ENCODE peak calls at places on chromosome 9, in six cellular contexts. One of them, this sample, is unnamed.

GRCh38 chr9:26882154-26882553 is 10.4 kb downstream of the CAAP1 start:
- DNase-seq in HCT116: no peak
- DNase-seq in HepG2: no peak
- DNase-seq in GM12878: no peak
- DNase-seq in K562: no peak
- DNase-seq in SK-N-SH: no peak
- DNase-seq in this sample: no peak

GRCh38 chr9:16954032-16954431 is 83.6 kb upstream of the BNC2 start:
- DNase-seq in HCT116: no peak
- DNase-seq in HepG2: no peak
- DNase-seq in GM12878: no peak
- DNase-seq in K562: no peak
- DNase-seq in SK-N-SH: no peak
- DNase-seq in this sample: no peak

GRCh38 chr9:90870646-90871326 is 69.2 kb downstream of the SYK start:
- DNase-seq in HCT116: peak; percentile 27
- DNase-seq in HepG2: peak; percentile 25
- DNase-seq in GM12878: peak; percentile 17
- DNase-seq in K562: peak; percentile 54
- DNase-seq in SK-N-SH: peak; percentile 50
- DNase-seq in this sample: peak; percentile 9

GRCh38 chr9:129542761-129543160 is 78.1 kb downstream of the C9orf50 start:
- DNase-seq in HCT116: no peak
- DNase-seq in HepG2: no peak
- DNase-seq in GM12878: no peak
- DNase-seq in K562: no peak
- DNase-seq in SK-N-SH: no peak
- DNase-seq in this sample: no peak

GRCh38 chr9:20623021-20623747 is 885 bp upstream of the MLLT3 start:
- DNase-seq in HCT116: no peak
- DNase-seq in HepG2: no peak
- DNase-seq in GM12878: no peak
- DNase-seq in K562: no peak
- DNase-seq in SK-N-SH: no peak
- DNase-seq in this sample: no peak

GRCh38 chr9:134040831-134041648 is 15.8 kb downstream of the BRD3OS start:
- DNase-seq in HCT116: no peak
- DNase-seq in HepG2: no peak
- DNase-seq in GM12878: no peak
- DNase-seq in K562: no peak
- DNase-seq in SK-N-SH: peak; percentile 86
- DNase-seq in this sample: no peak

GRCh38 chr9:96554326-96554725 is 65.3 kb downstream of the CDC14B start:
- DNase-seq in HCT116: no peak
- DNase-seq in HepG2: no peak
- DNase-seq in GM12878: no peak
- DNase-seq in K562: no peak
- DNase-seq in SK-N-SH: no peak
- DNase-seq in this sample: no peak

GRCh38 chr9:125361837-125362531 is 100.4 kb downstream of the GAPVD1 start:
- DNase-seq in HCT116: peak; percentile 10
- DNase-seq in HepG2: no peak
- DNase-seq in GM12878: no peak
- DNase-seq in K562: peak; percentile 59
- DNase-seq in SK-N-SH: no peak
- DNase-seq in this sample: peak; percentile 47

GRCh38 chr9:95182854-95183563 is 134.5 kb downstream of the FANCC start:
- DNase-seq in HCT116: no peak
- DNase-seq in HepG2: peak; percentile 22
- DNase-seq in GM12878: no peak
- DNase-seq in K562: no peak
- DNase-seq in SK-N-SH: no peak
- DNase-seq in this sample: no peak

GRCh38 chr9:9998491-9999287 is 614.1 kb downstream of the PTPRD start:
- DNase-seq in HCT116: no peak
- DNase-seq in HepG2: peak; percentile 4
- DNase-seq in GM12878: no peak
- DNase-seq in K562: no peak
- DNase-seq in SK-N-SH: peak; percentile 26
- DNase-seq in this sample: no peak

GRCh38 chr9:112705773-112706427 is 12.0 kb downstream of the INIP start:
- DNase-seq in HCT116: no peak
- DNase-seq in HepG2: peak; percentile 40
- DNase-seq in GM12878: no peak
- DNase-seq in K562: peak; percentile 12
- DNase-seq in SK-N-SH: peak; percentile 14
- DNase-seq in this sample: peak; percentile 67

GRCh38 chr9:95031711-95032461 is 285.6 kb downstream of the FANCC start:
- DNase-seq in HCT116: no peak
- DNase-seq in HepG2: peak; percentile 98
- DNase-seq in GM12878: no peak
- DNase-seq in K562: no peak
- DNase-seq in SK-N-SH: no peak
- DNase-seq in this sample: no peak

GRCh38 chr9:32554107-32554506 is 1.7 kb upstream of the TOPORS start:
- DNase-seq in HCT116: no peak
- DNase-seq in HepG2: no peak
- DNase-seq in GM12878: no peak
- DNase-seq in K562: peak; percentile 78
- DNase-seq in SK-N-SH: no peak
- DNase-seq in this sample: no peak

GRCh38 chr9:128125575-128126354 is 1.8 kb downstream of the PTGES2 start:
- DNase-seq in HCT116: no peak
- DNase-seq in HepG2: no peak
- DNase-seq in GM12878: no peak
- DNase-seq in K562: no peak
- DNase-seq in SK-N-SH: no peak
- DNase-seq in this sample: no peak

GRCh38 chr9:124483481-124483880 is 23.7 kb downstream of the NR5A1 start:
- DNase-seq in HCT116: no peak
- DNase-seq in HepG2: no peak
- DNase-seq in GM12878: no peak
- DNase-seq in K562: no peak
- DNase-seq in SK-N-SH: no peak
- DNase-seq in this sample: no peak

GRCh38 chr9:90142580-90142979 is 500.0 kb downstream of the DIRAS2 start:
- DNase-seq in HCT116: peak; percentile 21
- DNase-seq in HepG2: peak; percentile 35
- DNase-seq in GM12878: no peak
- DNase-seq in K562: peak; percentile 47
- DNase-seq in SK-N-SH: peak; percentile 24
- DNase-seq in this sample: peak; percentile 76

GRCh38 chr9:72473474-72474241 is 47.8 kb upstream of the TMC1 start:
- DNase-seq in HCT116: no peak
- DNase-seq in HepG2: no peak
- DNase-seq in GM12878: peak; percentile 48
- DNase-seq in K562: no peak
- DNase-seq in SK-N-SH: no peak
- DNase-seq in this sample: no peak

GRCh38 chr9:133332381-133332730 is 3.6 kb downstream of the SURF6 start:
- DNase-seq in HCT116: no peak
- DNase-seq in HepG2: no peak
- DNase-seq in GM12878: no peak
- DNase-seq in K562: peak; percentile 0
- DNase-seq in SK-N-SH: no peak
- DNase-seq in this sample: no peak

GRCh38 chr9:120505186-120505585 is 74.8 kb downstream of the CDK5RAP2 start:
- DNase-seq in HCT116: no peak
- DNase-seq in HepG2: no peak
- DNase-seq in GM12878: no peak
- DNase-seq in K562: no peak
- DNase-seq in SK-N-SH: no peak
- DNase-seq in this sample: no peak

GRCh38 chr9:138117836-138118235 is 240.3 kb downstream of the CACNA1B start:
- DNase-seq in HCT116: no peak
- DNase-seq in HepG2: no peak
- DNase-seq in GM12878: no peak
- DNase-seq in K562: no peak
- DNase-seq in SK-N-SH: no peak
- DNase-seq in this sample: no peak

GRCh38 chr9:129464972-129465833 is 155.7 kb downstream of the C9orf50 start:
- DNase-seq in HCT116: no peak
- DNase-seq in HepG2: no peak
- DNase-seq in GM12878: no peak
- DNase-seq in K562: peak; percentile 45
- DNase-seq in SK-N-SH: no peak
- DNase-seq in this sample: no peak

GRCh38 chr9:13145340-13145739 is 134.2 kb downstream of the MPDZ start:
- DNase-seq in HCT116: no peak
- DNase-seq in HepG2: no peak
- DNase-seq in GM12878: no peak
- DNase-seq in K562: no peak
- DNase-seq in SK-N-SH: peak; percentile 9
- DNase-seq in this sample: no peak

GRCh38 chr9:71096431-71097108 is 24.9 kb downstream of the TRPM3 start:
- DNase-seq in HCT116: no peak
- DNase-seq in HepG2: peak; percentile 95
- DNase-seq in GM12878: no peak
- DNase-seq in K562: no peak
- DNase-seq in SK-N-SH: no peak
- DNase-seq in this sample: no peak

GRCh38 chr9:135080286-135081263 is 6.9 kb upstream of the OLFM1 start:
- DNase-seq in HCT116: no peak
- DNase-seq in HepG2: no peak
- DNase-seq in GM12878: no peak
- DNase-seq in K562: no peak
- DNase-seq in SK-N-SH: no peak
- DNase-seq in this sample: no peak

GRCh38 chr9:95514402-95514801 is 2.4 kb downstream of the PTCH1 start:
- DNase-seq in HCT116: no peak
- DNase-seq in HepG2: no peak
- DNase-seq in GM12878: no peak
- DNase-seq in K562: no peak
- DNase-seq in SK-N-SH: no peak
- DNase-seq in this sample: no peak

GRCh38 chr9:121634329-121634784 is 17.1 kb upstream of the DAB2IP start:
- DNase-seq in HCT116: no peak
- DNase-seq in HepG2: peak; percentile 51
- DNase-seq in GM12878: no peak
- DNase-seq in K562: no peak
- DNase-seq in SK-N-SH: no peak
- DNase-seq in this sample: no peak

GRCh38 chr9:70480405-70480980 is 66.0 kb upstream of the KLF9 start:
- DNase-seq in HCT116: no peak
- DNase-seq in HepG2: no peak
- DNase-seq in GM12878: no peak
- DNase-seq in K562: no peak
- DNase-seq in SK-N-SH: peak; percentile 57
- DNase-seq in this sample: peak; percentile 82

GRCh38 chr9:73219985-73220626 is 68.4 kb downstream of the ANXA1 start:
- DNase-seq in HCT116: no peak
- DNase-seq in HepG2: no peak
- DNase-seq in GM12878: peak; percentile 40
- DNase-seq in K562: no peak
- DNase-seq in SK-N-SH: no peak
- DNase-seq in this sample: no peak

GRCh38 chr9:120587357-120587756 is 7.4 kb upstream of the CDK5RAP2 start:
- DNase-seq in HCT116: no peak
- DNase-seq in HepG2: no peak
- DNase-seq in GM12878: no peak
- DNase-seq in K562: no peak
- DNase-seq in SK-N-SH: peak; percentile 40
- DNase-seq in this sample: no peak

GRCh38 chr9:128702445-128702948 is at the start of gene PKN3:
- DNase-seq in HCT116: peak; percentile 69
- DNase-seq in HepG2: peak; percentile 74
- DNase-seq in GM12878: no peak
- DNase-seq in K562: peak; percentile 94
- DNase-seq in SK-N-SH: peak; percentile 98
- DNase-seq in this sample: peak; percentile 92

GRCh38 chr9:86470326-86470725 is 116.1 kb upstream of the TUT7 start:
- DNase-seq in HCT116: no peak
- DNase-seq in HepG2: no peak
- DNase-seq in GM12878: no peak
- DNase-seq in K562: no peak
- DNase-seq in SK-N-SH: no peak
- DNase-seq in this sample: no peak

GRCh38 chr9:92713528-92713927 is 43.6 kb upstream of the IPPK start:
- DNase-seq in HCT116: no peak
- DNase-seq in HepG2: no peak
- DNase-seq in GM12878: no peak
- DNase-seq in K562: no peak
- DNase-seq in SK-N-SH: no peak
- DNase-seq in this sample: no peak

GRCh38 chr9:29214702-29215248 is 1641.5 kb upstream of the C9orf72 start:
- DNase-seq in HCT116: no peak
- DNase-seq in HepG2: no peak
- DNase-seq in GM12878: no peak
- DNase-seq in K562: no peak
- DNase-seq in SK-N-SH: peak; percentile 29
- DNase-seq in this sample: no peak

DNA sequence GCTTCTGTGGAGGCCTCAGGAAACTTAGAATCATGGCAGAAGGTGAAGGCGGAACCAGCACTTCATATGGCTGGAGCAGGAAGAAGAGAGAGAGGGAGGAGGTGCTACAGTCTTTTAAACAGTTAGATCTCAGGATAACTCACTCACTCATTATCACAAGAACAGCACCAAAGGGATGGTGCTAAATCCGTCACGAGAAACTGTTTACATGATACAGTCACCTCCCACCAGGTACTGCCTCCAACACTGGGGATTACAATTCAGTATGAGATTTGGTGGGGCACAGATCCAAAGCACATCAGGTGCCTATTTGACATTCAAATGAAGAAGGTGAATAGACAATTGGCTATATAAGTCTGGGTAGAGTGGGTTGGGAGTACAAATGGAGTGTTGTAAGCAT is 35.2 kb downstream of the FKTN start:
- DNase-seq in HCT116: no peak
- DNase-seq in HepG2: no peak
- DNase-seq in GM12878: no peak
- DNase-seq in K562: no peak
- DNase-seq in SK-N-SH: no peak
- DNase-seq in this sample: no peak
- TF ChIP-seq JUND in HCT116: no peak
- TF ChIP-seq JUND in HepG2: no peak
- TF ChIP-seq JUND in GM12878: no peak
- TF ChIP-seq JUND in K562: no peak
- TF ChIP-seq JUND in SK-N-SH: no peak
- TF ChIP-seq JUND in this sample: no peak

GRCh38 chr9:131255731-131256197 is 20.5 kb downstream of the FAM78A start:
- DNase-seq in HCT116: no peak
- DNase-seq in HepG2: no peak
- DNase-seq in GM12878: no peak
- DNase-seq in K562: no peak
- DNase-seq in SK-N-SH: no peak
- DNase-seq in this sample: no peak
- TF ChIP-seq JUND in HCT116: no peak
- TF ChIP-seq JUND in HepG2: no peak
- TF ChIP-seq JUND in GM12878: no peak
- TF ChIP-seq JUND in K562: no peak
- TF ChIP-seq JUND in SK-N-SH: no peak
- TF ChIP-seq JUND in this sample: no peak

GRCh38 chr9:87711857-87712800 is 13.8 kb upstream of the CTSL start:
- DNase-seq in HCT116: no peak
- DNase-seq in HepG2: peak; percentile 27
- DNase-seq in GM12878: no peak
- DNase-seq in K562: peak; percentile 29
- DNase-seq in SK-N-SH: peak; percentile 60
- DNase-seq in this sample: no peak
- TF ChIP-seq JUND in HCT116: no peak
- TF ChIP-seq JUND in HepG2: no peak
- TF ChIP-seq JUND in GM12878: no peak
- TF ChIP-seq JUND in K562: no peak
- TF ChIP-seq JUND in SK-N-SH: no peak
- TF ChIP-seq JUND in this sample: no peak

GRCh38 chr9:83154087-83154736 is 91.3 kb upstream of the RASEF start:
- DNase-seq in HCT116: no peak
- DNase-seq in HepG2: no peak
- DNase-seq in GM12878: peak; percentile 31
- DNase-seq in K562: no peak
- DNase-seq in SK-N-SH: no peak
- DNase-seq in this sample: no peak
- TF ChIP-seq JUND in HCT116: no peak
- TF ChIP-seq JUND in HepG2: no peak
- TF ChIP-seq JUND in GM12878: no peak
- TF ChIP-seq JUND in K562: no peak
- TF ChIP-seq JUND in SK-N-SH: no peak
- TF ChIP-seq JUND in this sample: no peak